ENCODE peak calls at places on chromosomes 11 and 22, in ten cellular contexts. W is left ventricle myocardium inferior; D is lower lobe of right lung; Z is fibroblast of lung; T is CD4-positive, alpha-beta T cell; M is CD8-positive, alpha-beta memory T cell; C is HepG2; J is PC-3; B is MM.1S; Q is RWPE1. S is an unnamed sample.

GRCh38 chr11:28289444-28289843 is 181.3 kb downstream of the METTL15 start:
- DNase-seq in D (no peak), Q (no peak), J (no peak), B (no peak), M (no peak), Z (peak), T (no peak), C (no peak), W (no peak), S (no peak)

GRCh38 chr22:40524392-40525249 is 111.9 kb downstream of the MRTFA start:
- DNase-seq in D (no peak), J (peak), Q (no peak), C (peak), M (no peak), Z (no peak), B (no peak), W (no peak), T (no peak), S (peak)

GRCh38 chr11:1838426-1839131 is at the start of gene TNNI2:
- DNase-seq in W (peak), C (no peak), T (no peak), J (no peak), D (peak), Z (no peak), M (no peak), Q (no peak), B (no peak), S (no peak)

GRCh38 chr11:8017894-8018741 is 31.0 kb downstream of the EIF3F start:
- DNase-seq in D (no peak), T (no peak), M (no peak), Z (no peak), J (no peak), B (no peak), W (no peak), C (no peak), Q (no peak), S (no peak)

GRCh38 chr11:126476977-126477376 is 121.5 kb downstream of the ST3GAL4 start:
- DNase-seq in C (no peak), Z (no peak), B (no peak), D (no peak), J (no peak), T (no peak), Q (no peak), M (no peak), W (no peak), S (no peak)

GRCh38 chr22:46003271-46004091 is 26.5 kb upstream of the WNT7B start:
- DNase-seq in Z (no peak), M (no peak), J (no peak), C (no peak), T (no peak), Q (no peak), W (peak), D (peak), B (no peak), S (no peak)

GRCh38 chr11:133659542-133660201 is 127.4 kb upstream of the OPCML start:
- DNase-seq in B (no peak), T (no peak), D (no peak), Z (no peak), W (no peak), C (no peak), M (no peak), Q (no peak), J (no peak), S (no peak)

GRCh38 chr22:22609271-22609670 is 35.1 kb upstream of the GGTLC2 start:
- DNase-seq in B (no peak), M (no peak), W (no peak), T (no peak), D (no peak), Q (no peak), Z (no peak), J (no peak), C (no peak), S (no peak)

GRCh38 chr11:75240381-75241035 is at the start of gene TPBGL:
- DNase-seq in J (no peak), C (no peak), B (no peak), M (no peak), Z (peak), D (no peak), T (no peak), Q (no peak), W (no peak), S (no peak)

GRCh38 chr11:122177238-122177637 is 61.2 kb upstream of the BLID start:
- DNase-seq in T (no peak), D (no peak), B (no peak), M (no peak), C (no peak), J (no peak), Z (no peak), W (no peak), Q (no peak), S (no peak)

GRCh38 chr22:23182289-23183106 is 2.2 kb downstream of the BCR start:
- DNase-seq in B (peak), W (no peak), J (peak), D (no peak), Q (peak), T (peak), C (no peak), Z (peak), M (peak), S (peak)

GRCh38 chr22:31923166-31923565 is 21.2 kb upstream of the YWHAH start:
- DNase-seq in M (no peak), Z (no peak), W (peak), T (no peak), C (no peak), D (no peak), B (no peak), J (no peak), Q (no peak), S (no peak)

GRCh38 chr22:32204856-32205722 is at the start of gene RFPL2:
- DNase-seq in Z (peak), Q (peak), D (peak), B (no peak), T (no peak), M (no peak), W (no peak), C (peak), J (no peak), S (no peak)

GRCh38 chr11:111272420-111272819 is 25.9 kb upstream of the POU2AF3 start:
- DNase-seq in B (peak), M (no peak), T (no peak), W (no peak), Z (no peak), D (no peak), Q (no peak), C (no peak), J (no peak), S (peak)

GRCh38 chr11:85827768-85828639 is 17.1 kb upstream of the SYTL2 start:
- DNase-seq in B (peak), W (no peak), J (peak), Q (peak), Z (peak), M (peak), D (no peak), T (no peak), C (no peak), S (no peak)

GRCh38 chr11:127042445-127042844 is 41.9 kb upstream of the KIRREL3 start:
- DNase-seq in B (no peak), D (no peak), W (no peak), C (no peak), Z (peak), Q (no peak), J (no peak), T (no peak), M (no peak), S (no peak)

GRCh38 chr22:22110548-22111266 is 128.1 kb upstream of the TOP3B start:
- DNase-seq in Q (peak), W (no peak), C (no peak), J (peak), B (peak), D (no peak), Z (peak), T (peak), M (no peak), S (peak)

GRCh38 chr11:64259533-64260067 is 8.3 kb downstream of the PLCB3 start:
- DNase-seq in B (no peak), W (no peak), C (no peak), D (no peak), Z (no peak), J (no peak), T (no peak), Q (no peak), M (no peak), S (no peak)

GRCh38 chr22:26585104-26585790 is 4.7 kb downstream of the TPST2 start:
- DNase-seq in M (no peak), B (no peak), W (peak), J (peak), D (peak), T (no peak), Q (peak), Z (peak), C (no peak), S (no peak)

GRCh38 chr11:94597896-94598295 is 30.7 kb downstream of the PIWIL4 start:
- DNase-seq in Q (no peak), W (no peak), T (no peak), M (no peak), C (peak), J (peak), D (no peak), Z (peak), B (no peak), S (peak)

GRCh38 chr11:94183886-94184264 is 55.2 kb downstream of the PANX1 start:
- DNase-seq in C (peak), Z (peak), D (peak), B (no peak), T (no peak), J (peak), W (peak), M (no peak), Q (peak), S (peak)

GRCh38 chr11:121741954-121742361 is 289.2 kb upstream of the SORL1-AS1 start:
- DNase-seq in Z (peak), T (no peak), W (peak), C (no peak), J (no peak), B (no peak), M (no peak), D (no peak), Q (no peak), S (no peak)

GRCh38 chr11:68913188-68913587 is 9.5 kb downstream of the IGHMBP2 start:
- DNase-seq in B (no peak), T (no peak), Q (no peak), D (no peak), J (no peak), W (no peak), Z (no peak), C (no peak), M (no peak), S (no peak)

GRCh38 chr11:48036466-48036865 is 56.1 kb downstream of the PTPRJ start:
- DNase-seq in Z (peak), M (no peak), Q (no peak), W (no peak), B (no peak), D (no peak), J (no peak), T (no peak), C (no peak), S (no peak)

GRCh38 chr11:70191495-70192140 is 11.5 kb upstream of the FADD start:
- DNase-seq in C (peak), Z (peak), B (peak), M (peak), J (peak), Q (peak), D (peak), T (peak), W (peak), S (no peak)

GRCh38 chr11:101880208-101880607 is 34.6 kb upstream of the CEP126 start:
- DNase-seq in D (no peak), Z (peak), J (peak), B (peak), Q (no peak), T (no peak), C (peak), M (no peak), W (no peak), S (peak)

GRCh38 chr11:85718991-85719807 is 33.2 kb upstream of the CCDC89 start:
- DNase-seq in M (no peak), Q (peak), B (no peak), Z (peak), C (peak), T (no peak), D (no peak), J (peak), W (peak), S (no peak)

DNA sequence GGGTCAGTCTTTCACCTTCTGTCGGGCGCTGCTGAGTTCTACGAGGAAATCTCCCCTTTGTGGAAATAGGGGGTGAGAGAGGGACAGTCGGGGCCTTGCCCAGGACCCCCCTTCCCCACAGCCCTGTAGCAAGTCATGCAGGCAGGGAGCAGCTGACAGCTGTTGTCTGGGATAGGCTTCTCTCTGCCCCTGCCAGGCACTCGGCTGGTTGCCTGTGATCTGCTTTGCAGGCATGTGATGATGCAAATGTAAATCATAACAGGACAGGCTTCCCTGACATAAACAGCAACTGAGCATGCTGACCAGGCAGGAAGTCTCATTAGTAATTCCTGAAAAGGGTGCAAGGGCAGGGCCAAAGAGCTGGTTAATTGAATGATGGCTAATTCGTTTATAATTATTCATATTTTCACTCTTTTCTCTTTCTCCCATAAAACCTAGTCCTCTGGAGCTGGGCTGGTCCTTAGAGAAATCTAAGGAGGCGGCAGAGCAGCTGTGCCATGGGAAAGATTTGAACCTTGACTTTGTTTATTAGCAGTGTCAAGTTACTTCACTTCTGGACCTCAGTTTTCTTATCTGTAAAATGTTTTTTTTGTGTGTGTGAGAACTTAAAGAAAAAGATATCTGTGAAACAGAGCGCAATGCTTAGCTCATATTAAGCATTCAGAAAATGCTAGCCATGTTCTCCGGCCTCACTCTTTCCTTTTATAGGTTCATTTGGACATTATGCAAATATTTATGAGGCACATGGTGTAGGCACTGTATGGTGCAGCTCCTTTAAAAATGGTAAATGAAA is 129.7 kb downstream of the LDLRAD3 start:
- DNase-seq in T (no peak), M (no peak), C (no peak), J (peak), Q (no peak), Z (peak), W (peak), D (no peak), B (no peak), S (no peak)
- H3K27ac ChIP-seq in T (no peak), M (no peak), C (no peak), J (no peak), Q (peak), Z (peak), W (peak), D (no peak), B (no peak), S (no peak)

GRCh38 chr11:131486100-131486499 is 115.7 kb downstream of the NTM start:
- DNase-seq in J (no peak), T (no peak), D (no peak), C (no peak), B (no peak), Q (no peak), W (no peak), Z (peak), M (no peak), S (no peak)
- H3K27ac ChIP-seq in J (no peak), T (no peak), D (no peak), C (no peak), B (no peak), Q (no peak), W (no peak), Z (no peak), M (no peak), S (no peak)

GRCh38 chr22:20904008-20904979 is 12.9 kb upstream of the CRKL start:
- DNase-seq in D (no peak), M (no peak), B (no peak), Q (peak), J (peak), T (no peak), W (no peak), Z (peak), C (peak), S (no peak)

GRCh38 chr22:20905415-20906386 is 11.5 kb upstream of the CRKL start:
- DNase-seq in W (no peak), J (peak), M (no peak), B (no peak), D (no peak), C (no peak), T (no peak), Q (no peak), Z (no peak), S (no peak)

GRCh38 chr22:20906387-20906767 is 10.8 kb upstream of the CRKL start:
- DNase-seq in Z (no peak), M (no peak), C (no peak), J (no peak), D (no peak), T (no peak), W (no peak), Q (no peak), B (no peak), S (no peak)

GRCh38 chr22:20903093-20903492 is 14.1 kb upstream of the CRKL start:
- DNase-seq in J (no peak), T (no peak), C (no peak), Z (no peak), Q (no peak), M (no peak), D (no peak), B (no peak), W (no peak), S (no peak)

DNA sequence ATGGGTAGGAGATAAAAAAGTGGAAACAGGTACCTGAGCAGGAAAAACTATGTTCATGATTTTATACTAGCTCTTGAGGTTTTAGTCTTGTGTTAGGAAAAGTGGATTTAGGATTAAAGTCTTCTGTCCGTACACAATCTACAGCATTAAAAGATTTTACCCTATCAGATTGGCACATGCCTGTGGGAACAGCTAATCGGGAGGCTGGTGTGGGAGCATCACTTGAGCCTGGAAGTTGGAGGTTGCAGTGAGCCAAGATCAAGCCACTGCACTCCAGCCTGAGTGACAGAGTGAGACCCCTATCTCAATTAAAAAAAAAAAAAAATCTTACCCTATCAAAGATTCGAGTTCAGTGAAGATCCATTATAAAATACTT is 12.2 kb upstream of the CRKL start:
- DNase-seq in Z (no peak), D (no peak), W (no peak), B (no peak), T (no peak), C (no peak), M (no peak), Q (no peak), J (peak), S (no peak)
- H3K27ac ChIP-seq in Z (peak), D (no peak), W (no peak), B (no peak), T (no peak), C (no peak), M (no peak), Q (peak), J (peak), S (no peak)

GRCh38 chr11:44732564-44732963 is 5.8 kb downstream of the TSPAN18 start:
- DNase-seq in D (no peak), T (no peak), Z (no peak), M (no peak), C (no peak), J (no peak), Q (no peak), B (no peak), W (no peak), S (no peak)
- H3K27ac ChIP-seq in D (no peak), T (no peak), Z (no peak), M (no peak), C (no peak), J (no peak), Q (no peak), B (no peak), W (peak), S (no peak)

DNA sequence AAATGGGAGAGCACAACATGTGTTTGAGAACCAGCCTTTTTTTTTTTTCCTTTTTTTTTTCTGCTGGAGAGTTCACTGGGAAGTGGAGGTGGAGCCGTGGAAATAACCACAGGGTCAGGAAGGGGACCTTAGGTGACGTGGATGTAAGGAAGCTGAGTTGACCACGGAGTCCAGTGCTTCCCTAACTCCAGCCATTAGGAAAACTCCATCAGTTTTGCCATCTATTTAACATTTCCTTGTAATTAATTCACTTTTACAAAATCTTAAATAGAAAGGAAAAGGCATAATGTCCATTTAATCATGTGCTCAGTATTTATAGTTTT is 2.0 kb upstream of the CDK2AP2 start:
- DNase-seq in B (no peak), Z (peak), D (no peak), M (no peak), J (no peak), T (no peak), C (no peak), Q (no peak), W (no peak), S (no peak)
- H3K27ac ChIP-seq in B (no peak), Z (no peak), D (no peak), M (no peak), J (no peak), T (no peak), C (no peak), Q (no peak), W (no peak), S (no peak)

S was measured in OCI-LY7.